ENCODE peak calls at places on chromosomes 3 and 15, in seven cellular contexts. L, G, C, R, Q, T and K are unnamed samples.

GRCh38 chr3:164458986-164459385 is 619.3 kb downstream of the SI start:
- DNase-seq in L (no peak), Q (no peak), R (peak), G (no peak), C (no peak), T (no peak), K (no peak)

GRCh38 chr3:129182390-129183180 is 1.1 kb downstream of the CNBP start:
- DNase-seq in Q (peak), L (peak), G (no peak), R (peak), C (peak), T (no peak), K (no peak)

GRCh38 chr15:40241305-40242215 is 2.7 kb downstream of the PAK6 start:
- DNase-seq in T (no peak), R (no peak), C (no peak), G (no peak), Q (no peak), L (no peak), K (no peak)

GRCh38 chr3:170419301-170420087 is 826 bp downstream of the CLDN11 start:
- DNase-seq in L (peak), G (no peak), Q (peak), C (peak), R (peak), T (no peak), K (peak)

GRCh38 chr15:40493089-40493840 is 22.5 kb downstream of the CHST14 start:
- DNase-seq in T (no peak), R (peak), L (no peak), C (no peak), G (no peak), Q (no peak), K (no peak)

GRCh38 chr3:89713196-89713595 is 605.8 kb downstream of the EPHA3 start:
- DNase-seq in C (no peak), G (no peak), L (no peak), R (no peak), T (no peak), Q (no peak), K (no peak)

GRCh38 chr15:101221858-101222257 is 30.0 kb downstream of the CHSY1 start:
- DNase-seq in R (no peak), T (no peak), C (no peak), Q (no peak), L (no peak), G (no peak), K (no peak)

GRCh38 chr15:45801543-45801942 is 166.7 kb downstream of the SQOR start:
- DNase-seq in G (no peak), R (no peak), C (peak), T (no peak), L (no peak), Q (no peak), K (no peak)

GRCh38 chr15:78955355-78955754 is 10.5 kb upstream of the CTSH start:
- DNase-seq in T (no peak), Q (no peak), C (no peak), G (no peak), R (no peak), L (no peak), K (no peak)

GRCh38 chr3:89179355-89179997 is 72.1 kb downstream of the EPHA3 start:
- DNase-seq in G (no peak), T (no peak), R (peak), L (no peak), Q (no peak), C (no peak), K (no peak)

GRCh38 chr3:127867986-127868385 is 45.7 kb upstream of the MGLL start:
- DNase-seq in C (no peak), T (no peak), L (no peak), R (no peak), Q (no peak), G (no peak), K (no peak)

GRCh38 chr3:190131329-190131728 is 10.6 kb upstream of the P3H2 start:
- DNase-seq in Q (no peak), R (peak), T (no peak), G (no peak), C (no peak), L (peak), K (no peak)

GRCh38 chr3:186473166-186473565 is 71.0 kb downstream of the CRYGS start:
- DNase-seq in C (no peak), Q (no peak), T (no peak), R (no peak), L (no peak), G (no peak), K (no peak)

GRCh38 chr3:186477033-186477432 is 67.1 kb downstream of the CRYGS start:
- DNase-seq in R (no peak), G (no peak), Q (no peak), L (no peak), C (no peak), T (no peak), K (no peak)

GRCh38 chr3:186476044-186476468 is 68.1 kb downstream of the CRYGS start:
- DNase-seq in G (no peak), T (no peak), R (peak), L (peak), C (peak), Q (no peak), K (no peak)

GRCh38 chr3:186477876-186478275 is 66.3 kb downstream of the CRYGS start:
- DNase-seq in T (no peak), C (no peak), G (no peak), Q (no peak), L (no peak), R (no peak), K (no peak)

GRCh38 chr3:186476541-186476940 is 67.6 kb downstream of the CRYGS start:
- DNase-seq in L (no peak), R (no peak), T (no peak), Q (no peak), C (no peak), G (no peak), K (no peak)
- H4K8ac ChIP-seq in L (peak), R (no peak), T (no peak), Q (no peak), C (no peak), G (no peak), K (no peak)

DNA sequence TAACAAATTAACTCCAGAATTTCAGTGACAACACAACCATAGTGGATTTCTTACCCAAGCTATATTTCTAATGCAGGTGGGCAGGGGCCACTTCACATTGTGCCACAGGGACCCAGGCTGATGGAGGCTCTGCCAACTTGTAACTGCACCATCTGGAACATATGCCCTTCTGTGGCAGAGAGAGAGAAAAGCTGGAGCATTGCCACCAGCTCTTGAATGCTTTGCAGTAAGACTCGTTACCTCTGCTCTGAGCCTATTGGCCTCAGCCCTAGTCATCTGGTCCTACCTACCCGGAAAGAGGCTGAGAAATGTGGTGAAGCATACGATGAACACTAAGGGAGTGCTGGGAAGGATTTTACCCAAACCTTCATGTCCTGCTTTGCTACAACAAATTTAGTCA is 587.0 kb downstream of the ZNF385D start:
- DNase-seq in T (no peak), G (no peak), C (no peak), L (no peak), Q (no peak), R (no peak), K (no peak)
- H4K8ac ChIP-seq in T (no peak), G (no peak), C (no peak), L (no peak), Q (no peak), R (no peak), K (no peak)

GRCh38 chr15:24645627-24646026 is 29.9 kb upstream of the NPAP1 start:
- DNase-seq in Q (no peak), L (no peak), T (no peak), R (no peak), C (no peak), G (no peak), K (no peak)
- H4K8ac ChIP-seq in Q (no peak), L (no peak), T (no peak), R (no peak), C (no peak), G (no peak), K (no peak)

GRCh38 chr3:183526838-183527420 is 28.6 kb downstream of the KLHL6 start:
- DNase-seq in L (no peak), C (no peak), T (no peak), G (no peak), Q (no peak), R (no peak), K (no peak)
- H4K8ac ChIP-seq in L (no peak), C (no peak), T (no peak), G (no peak), Q (no peak), R (no peak), K (no peak)

GRCh38 chr15:27906802-27907201 is 192.3 kb downstream of the OCA2 start:
- DNase-seq in T (no peak), C (no peak), L (no peak), Q (no peak), R (no peak), G (no peak), K (no peak)

GRCh38 chr15:27912283-27912682 is 186.8 kb downstream of the OCA2 start:
- DNase-seq in R (no peak), T (no peak), G (no peak), C (no peak), L (no peak), Q (no peak), K (no peak)
- H4K8ac ChIP-seq in R (no peak), T (no peak), G (no peak), C (no peak), L (no peak), Q (no peak), K (no peak)

GRCh38 chr3:77513541-77513940 is 473.6 kb downstream of the ROBO2 start:
- DNase-seq in L (no peak), R (no peak), T (no peak), Q (no peak), G (no peak), C (no peak), K (no peak)

GRCh38 chr3:77514766-77515165 is 474.9 kb downstream of the ROBO2 start:
- DNase-seq in L (no peak), Q (no peak), G (no peak), R (no peak), C (no peak), T (no peak), K (no peak)
- H4K8ac ChIP-seq in L (no peak), Q (no peak), G (no peak), R (no peak), C (no peak), T (no peak), K (no peak)

GRCh38 chr3:38004415-38005075 is 14.0 kb downstream of the VILL start:
- DNase-seq in T (no peak), Q (peak), G (no peak), R (peak), L (peak), C (peak), K (peak)

GRCh38 chr3:38003371-38003816 is 12.8 kb downstream of the VILL start:
- DNase-seq in T (no peak), Q (peak), C (peak), R (peak), G (peak), L (peak), K (peak)

GRCh38 chr3:38002940-38003339 is 12.4 kb downstream of the VILL start:
- DNase-seq in C (no peak), R (no peak), T (no peak), L (no peak), G (no peak), Q (no peak), K (no peak)

GRCh38 chr3:38005076-38006020 is 14.8 kb downstream of the VILL start:
- DNase-seq in R (no peak), T (no peak), C (no peak), L (no peak), Q (no peak), G (no peak), K (no peak)

DNA sequence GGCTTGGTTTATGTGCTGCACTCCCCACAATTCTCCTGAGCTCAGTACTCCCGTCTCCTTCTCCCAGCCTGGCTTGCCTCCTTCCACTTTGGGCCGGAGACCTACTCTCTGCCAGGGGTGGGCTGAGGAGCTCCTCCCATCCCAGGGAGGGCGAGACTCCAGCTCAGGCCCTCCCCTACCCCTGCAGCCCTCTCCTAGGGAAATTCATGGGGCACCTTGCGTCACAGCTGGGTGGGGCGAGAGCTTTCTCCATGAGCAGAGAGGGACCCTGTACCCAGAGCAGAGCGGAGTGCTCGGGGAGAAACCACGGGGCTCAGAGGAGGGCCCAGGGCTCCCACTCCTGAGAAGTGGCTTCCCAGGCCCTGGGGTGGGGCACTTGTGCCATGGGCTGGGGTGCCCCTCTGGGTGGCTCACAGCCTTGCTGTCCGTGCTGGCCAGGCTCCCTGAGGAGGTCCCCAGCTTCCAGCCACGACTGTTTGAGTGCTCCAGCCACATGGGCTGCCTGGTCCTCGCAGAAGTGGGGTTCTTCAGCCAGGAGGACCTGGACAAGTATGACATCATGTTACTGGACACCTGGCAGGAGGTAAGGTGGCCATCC is 13.3 kb downstream of the VILL start:
- DNase-seq in T (no peak), L (no peak), R (no peak), G (no peak), C (no peak), Q (no peak), K (no peak)
- H4K8ac ChIP-seq in T (peak), L (no peak), R (no peak), G (no peak), C (no peak), Q (no peak), K (no peak)

GRCh38 chr3:13222891-13223573 is 149.8 kb upstream of the IQSEC1 start:
- DNase-seq in G (no peak), C (no peak), T (no peak), R (no peak), L (no peak), Q (no peak), K (no peak)
- H4K8ac ChIP-seq in G (peak), C (no peak), T (no peak), R (no peak), L (no peak), Q (no peak), K (no peak)

GRCh38 chr3:78494831-78495230 is 1273.0 kb downstream of the ROBO1 start:
- DNase-seq in G (no peak), Q (no peak), T (no peak), R (no peak), L (no peak), C (no peak), K (no peak)
- H4K8ac ChIP-seq in G (no peak), Q (no peak), T (no peak), R (no peak), L (no peak), C (no peak), K (no peak)

DNA sequence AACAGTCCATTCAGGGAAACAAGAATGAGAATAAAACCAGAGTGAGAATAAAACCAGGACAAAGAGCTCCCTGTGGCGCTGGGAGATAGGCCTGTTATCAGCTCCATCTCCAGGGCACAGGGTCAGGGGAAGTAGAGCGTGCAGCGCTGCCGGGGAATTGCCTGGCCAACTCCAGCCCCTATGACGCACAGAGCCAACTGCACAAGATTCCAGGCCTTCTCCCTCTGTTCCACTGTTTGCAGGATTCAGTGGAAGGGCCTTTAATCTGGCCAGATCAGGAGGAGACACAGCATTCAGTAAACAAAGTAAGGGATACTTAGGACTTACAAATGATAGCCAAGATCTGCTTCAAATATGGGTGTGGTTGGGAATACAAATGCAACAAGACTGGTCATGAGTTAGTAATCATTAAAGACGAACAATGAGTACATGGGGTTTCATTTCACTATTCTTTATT is 49.4 kb downstream of the ITGB5 start:
- DNase-seq in T (no peak), L (peak), G (no peak), C (peak), Q (peak), R (peak), K (no peak)
- H4K8ac ChIP-seq in T (no peak), L (peak), G (no peak), C (no peak), Q (no peak), R (no peak), K (no peak)